ENCODE peak calls at places on chromosomes 3 and 15, in nine cellular contexts. One of them, this sample, is unnamed.

GRCh38 chr3:197495499-197495898 is 60.3 kb downstream of the BDH1 start:
- DNase-seq in HFF-Myc: no peak
- DNase-seq in A549: no peak
- DNase-seq in GM18507: peak
- DNase-seq in H9: no peak
- DNase-seq in esophagus muscularis mucosa: no peak
- DNase-seq in C1 segment of cervical spinal cord: no peak
- DNase-seq in CD8-positive, alpha-beta memory T cell: no peak
- DNase-seq in effector CD4-positive, alpha-beta T cell: no peak
- DNase-seq in this sample: no peak

GRCh38 chr3:123447749-123448502 is 964 bp downstream of the ADCY5 start:
- DNase-seq in HFF-Myc: no peak
- DNase-seq in A549: no peak
- DNase-seq in GM18507: no peak
- DNase-seq in H9: peak
- DNase-seq in esophagus muscularis mucosa: no peak
- DNase-seq in C1 segment of cervical spinal cord: no peak
- DNase-seq in CD8-positive, alpha-beta memory T cell: peak
- DNase-seq in effector CD4-positive, alpha-beta T cell: peak
- DNase-seq in this sample: no peak

GRCh38 chr3:188052229-188052965 is 101.6 kb upstream of the LPP start:
- DNase-seq in HFF-Myc: no peak
- DNase-seq in A549: no peak
- DNase-seq in GM18507: no peak
- DNase-seq in H9: peak
- DNase-seq in esophagus muscularis mucosa: peak
- DNase-seq in C1 segment of cervical spinal cord: peak
- DNase-seq in CD8-positive, alpha-beta memory T cell: no peak
- DNase-seq in effector CD4-positive, alpha-beta T cell: no peak
- DNase-seq in this sample: no peak

GRCh38 chr3:132083583-132084372 is 49.0 kb upstream of the CPNE4 start:
- DNase-seq in HFF-Myc: no peak
- DNase-seq in A549: peak
- DNase-seq in GM18507: no peak
- DNase-seq in H9: peak
- DNase-seq in esophagus muscularis mucosa: no peak
- DNase-seq in C1 segment of cervical spinal cord: no peak
- DNase-seq in CD8-positive, alpha-beta memory T cell: no peak
- DNase-seq in effector CD4-positive, alpha-beta T cell: no peak
- DNase-seq in this sample: no peak

GRCh38 chr3:98333989-98334606 is 19.6 kb upstream of the OR5K4 start:
- DNase-seq in HFF-Myc: peak
- DNase-seq in A549: no peak
- DNase-seq in GM18507: no peak
- DNase-seq in H9: no peak
- DNase-seq in esophagus muscularis mucosa: no peak
- DNase-seq in C1 segment of cervical spinal cord: no peak
- DNase-seq in CD8-positive, alpha-beta memory T cell: no peak
- DNase-seq in effector CD4-positive, alpha-beta T cell: no peak
- DNase-seq in this sample: no peak

GRCh38 chr3:47362704-47363103 is 18.1 kb upstream of the PTPN23 start:
- DNase-seq in HFF-Myc: no peak
- DNase-seq in A549: no peak
- DNase-seq in GM18507: no peak
- DNase-seq in H9: no peak
- DNase-seq in esophagus muscularis mucosa: no peak
- DNase-seq in C1 segment of cervical spinal cord: no peak
- DNase-seq in CD8-positive, alpha-beta memory T cell: peak
- DNase-seq in effector CD4-positive, alpha-beta T cell: no peak
- DNase-seq in this sample: no peak

GRCh38 chr3:76203578-76203977 is 418.2 kb upstream of the ZNF717 start:
- DNase-seq in HFF-Myc: no peak
- DNase-seq in A549: no peak
- DNase-seq in GM18507: no peak
- DNase-seq in H9: peak
- DNase-seq in esophagus muscularis mucosa: no peak
- DNase-seq in C1 segment of cervical spinal cord: no peak
- DNase-seq in CD8-positive, alpha-beta memory T cell: no peak
- DNase-seq in effector CD4-positive, alpha-beta T cell: no peak
- DNase-seq in this sample: no peak

GRCh38 chr15:31158858-31159569 is 57.5 kb upstream of the TRPM1 start:
- DNase-seq in HFF-Myc: no peak
- DNase-seq in A549: no peak
- DNase-seq in GM18507: no peak
- DNase-seq in H9: no peak
- DNase-seq in esophagus muscularis mucosa: peak
- DNase-seq in C1 segment of cervical spinal cord: no peak
- DNase-seq in CD8-positive, alpha-beta memory T cell: no peak
- DNase-seq in effector CD4-positive, alpha-beta T cell: no peak
- DNase-seq in this sample: no peak

GRCh38 chr3:141365206-141365605 is 3.1 kb upstream of the ZBTB38 start:
- DNase-seq in HFF-Myc: no peak
- DNase-seq in A549: no peak
- DNase-seq in GM18507: no peak
- DNase-seq in H9: no peak
- DNase-seq in esophagus muscularis mucosa: no peak
- DNase-seq in C1 segment of cervical spinal cord: no peak
- DNase-seq in CD8-positive, alpha-beta memory T cell: no peak
- DNase-seq in effector CD4-positive, alpha-beta T cell: no peak
- DNase-seq in this sample: no peak

GRCh38 chr3:61345020-61345419 is 93.8 kb upstream of the FHIT start:
- DNase-seq in HFF-Myc: no peak
- DNase-seq in A549: no peak
- DNase-seq in GM18507: no peak
- DNase-seq in H9: no peak
- DNase-seq in esophagus muscularis mucosa: no peak
- DNase-seq in C1 segment of cervical spinal cord: no peak
- DNase-seq in CD8-positive, alpha-beta memory T cell: no peak
- DNase-seq in effector CD4-positive, alpha-beta T cell: no peak
- DNase-seq in this sample: no peak

GRCh38 chr3:115341208-115341607 is 194.1 kb upstream of the ZBTB20 start:
- DNase-seq in HFF-Myc: peak
- DNase-seq in A549: peak
- DNase-seq in GM18507: no peak
- DNase-seq in H9: no peak
- DNase-seq in esophagus muscularis mucosa: no peak
- DNase-seq in C1 segment of cervical spinal cord: no peak
- DNase-seq in CD8-positive, alpha-beta memory T cell: no peak
- DNase-seq in effector CD4-positive, alpha-beta T cell: no peak
- DNase-seq in this sample: no peak

GRCh38 chr3:69761896-69762789 is 22.9 kb downstream of the MITF start:
- DNase-seq in HFF-Myc: no peak
- DNase-seq in A549: no peak
- DNase-seq in GM18507: no peak
- DNase-seq in H9: no peak
- DNase-seq in esophagus muscularis mucosa: peak
- DNase-seq in C1 segment of cervical spinal cord: no peak
- DNase-seq in CD8-positive, alpha-beta memory T cell: no peak
- DNase-seq in effector CD4-positive, alpha-beta T cell: no peak
- DNase-seq in this sample: no peak

GRCh38 chr15:69498282-69498681 is 45.7 kb downstream of the RPLP1 start:
- DNase-seq in HFF-Myc: no peak
- DNase-seq in A549: no peak
- DNase-seq in GM18507: no peak
- DNase-seq in H9: no peak
- DNase-seq in esophagus muscularis mucosa: no peak
- DNase-seq in C1 segment of cervical spinal cord: no peak
- DNase-seq in CD8-positive, alpha-beta memory T cell: no peak
- DNase-seq in effector CD4-positive, alpha-beta T cell: no peak
- DNase-seq in this sample: no peak

GRCh38 chr3:127049390-127049789 is 66.5 kb downstream of the PLXNA1 start:
- DNase-seq in HFF-Myc: no peak
- DNase-seq in A549: no peak
- DNase-seq in GM18507: no peak
- DNase-seq in H9: peak
- DNase-seq in esophagus muscularis mucosa: no peak
- DNase-seq in C1 segment of cervical spinal cord: no peak
- DNase-seq in CD8-positive, alpha-beta memory T cell: no peak
- DNase-seq in effector CD4-positive, alpha-beta T cell: no peak
- DNase-seq in this sample: no peak

GRCh38 chr3:150544726-150545125 is 1.6 kb downstream of the SERP1 start:
- DNase-seq in HFF-Myc: no peak
- DNase-seq in A549: no peak
- DNase-seq in GM18507: no peak
- DNase-seq in H9: no peak
- DNase-seq in esophagus muscularis mucosa: no peak
- DNase-seq in C1 segment of cervical spinal cord: no peak
- DNase-seq in CD8-positive, alpha-beta memory T cell: no peak
- DNase-seq in effector CD4-positive, alpha-beta T cell: no peak
- DNase-seq in this sample: no peak

GRCh38 chr3:121958801-121959200 is 63.2 kb downstream of the ILDR1 start:
- DNase-seq in HFF-Myc: no peak
- DNase-seq in A549: no peak
- DNase-seq in GM18507: no peak
- DNase-seq in H9: no peak
- DNase-seq in esophagus muscularis mucosa: no peak
- DNase-seq in C1 segment of cervical spinal cord: no peak
- DNase-seq in CD8-positive, alpha-beta memory T cell: no peak
- DNase-seq in effector CD4-positive, alpha-beta T cell: no peak
- DNase-seq in this sample: no peak